ENCODE peak calls at places on chromosomes 6 and 20, in five cellular contexts. One of them, this sample, is unnamed. For H3K4me1 and H3K36me3, the result is how much of the 10 kb centered on the place peaks cover.

GRCh38 chr20:18001131-18001921 is 32.5 kb downstream of the MGME1 start:
- DNase-seq in stomach: peak
- DNase-seq in endothelial cell of umbilical vein: no peak
- DNase-seq in GM23338: no peak
- DNase-seq in heart left ventricle: peak
- DNase-seq in this sample: no peak

GRCh38 chr6:90502381-90502780 is 84.5 kb downstream of the MAP3K7 start:
- DNase-seq in endothelial cell of umbilical vein: no peak
- DNase-seq in heart left ventricle: no peak
- DNase-seq in stomach: no peak
- DNase-seq in GM23338: no peak
- DNase-seq in this sample: no peak

GRCh38 chr6:130382872-130383490 is 17.2 kb downstream of the TMEM200A start:
- DNase-seq in GM23338: no peak
- DNase-seq in stomach: no peak
- DNase-seq in heart left ventricle: no peak
- DNase-seq in endothelial cell of umbilical vein: no peak
- DNase-seq in this sample: no peak

GRCh38 chr6:71334768-71335167 is 46.2 kb downstream of the OGFRL1 start:
- DNase-seq in stomach: no peak
- DNase-seq in GM23338: no peak
- DNase-seq in heart left ventricle: no peak
- DNase-seq in endothelial cell of umbilical vein: no peak
- DNase-seq in this sample: no peak

GRCh38 chr6:26205161-26205624 is 118.0 kb downstream of the HFE start:
- DNase-seq in stomach: peak
- DNase-seq in endothelial cell of umbilical vein: peak
- DNase-seq in GM23338: peak
- DNase-seq in heart left ventricle: peak
- DNase-seq in this sample: peak

GRCh38 chr20:58829531-58829941 is 21.2 kb downstream of the GNAS-AS1 start:
- DNase-seq in GM23338: no peak
- DNase-seq in heart left ventricle: peak
- DNase-seq in endothelial cell of umbilical vein: no peak
- DNase-seq in stomach: no peak
- DNase-seq in this sample: no peak

GRCh38 chr20:34403063-34403827 is 40.2 kb downstream of the ITCH start:
- DNase-seq in heart left ventricle: no peak
- DNase-seq in stomach: no peak
- DNase-seq in endothelial cell of umbilical vein: no peak
- DNase-seq in GM23338: no peak
- DNase-seq in this sample: no peak

GRCh38 chr20:57435498-57436222 is 44.5 kb downstream of the RBM38 start:
- DNase-seq in stomach: peak
- DNase-seq in GM23338: peak
- DNase-seq in heart left ventricle: peak
- DNase-seq in endothelial cell of umbilical vein: no peak
- DNase-seq in this sample: peak

GRCh38 chr6:39189915-39190544 is 39.2 kb downstream of the KCNK5 start:
- DNase-seq in endothelial cell of umbilical vein: no peak
- DNase-seq in GM23338: peak
- DNase-seq in heart left ventricle: no peak
- DNase-seq in stomach: peak
- DNase-seq in this sample: peak

DNA sequence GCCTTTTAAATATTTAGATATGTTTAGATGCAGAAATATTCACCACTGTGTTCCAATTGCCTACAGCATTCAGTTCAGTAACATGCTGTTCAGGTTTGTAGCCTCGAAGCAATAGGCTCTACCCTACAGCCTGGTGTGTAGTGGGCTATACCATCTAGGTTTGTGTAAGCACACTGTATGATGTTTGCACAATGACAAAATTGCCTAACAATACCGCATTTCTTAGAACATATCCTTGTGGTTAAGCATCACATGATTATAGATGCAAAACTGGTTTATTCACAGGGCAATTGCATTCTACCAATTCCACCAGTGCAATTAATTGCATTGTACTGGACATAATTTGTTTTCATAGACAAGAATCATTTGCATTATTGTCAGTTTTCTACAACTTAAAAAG is 7.9 kb upstream of the SLC22A16 start:
- DNase-seq in stomach: no peak
- DNase-seq in heart left ventricle: no peak
- DNase-seq in endothelial cell of umbilical vein: no peak
- DNase-seq in GM23338: no peak
- DNase-seq in this sample: no peak
- H3K4me1 ChIP-seq in stomach: under half
- H3K4me1 ChIP-seq in heart left ventricle: under half
- H3K4me1 ChIP-seq in endothelial cell of umbilical vein: under half
- H3K4me1 ChIP-seq in GM23338: under half
- H3K4me1 ChIP-seq in this sample: under half

DNA sequence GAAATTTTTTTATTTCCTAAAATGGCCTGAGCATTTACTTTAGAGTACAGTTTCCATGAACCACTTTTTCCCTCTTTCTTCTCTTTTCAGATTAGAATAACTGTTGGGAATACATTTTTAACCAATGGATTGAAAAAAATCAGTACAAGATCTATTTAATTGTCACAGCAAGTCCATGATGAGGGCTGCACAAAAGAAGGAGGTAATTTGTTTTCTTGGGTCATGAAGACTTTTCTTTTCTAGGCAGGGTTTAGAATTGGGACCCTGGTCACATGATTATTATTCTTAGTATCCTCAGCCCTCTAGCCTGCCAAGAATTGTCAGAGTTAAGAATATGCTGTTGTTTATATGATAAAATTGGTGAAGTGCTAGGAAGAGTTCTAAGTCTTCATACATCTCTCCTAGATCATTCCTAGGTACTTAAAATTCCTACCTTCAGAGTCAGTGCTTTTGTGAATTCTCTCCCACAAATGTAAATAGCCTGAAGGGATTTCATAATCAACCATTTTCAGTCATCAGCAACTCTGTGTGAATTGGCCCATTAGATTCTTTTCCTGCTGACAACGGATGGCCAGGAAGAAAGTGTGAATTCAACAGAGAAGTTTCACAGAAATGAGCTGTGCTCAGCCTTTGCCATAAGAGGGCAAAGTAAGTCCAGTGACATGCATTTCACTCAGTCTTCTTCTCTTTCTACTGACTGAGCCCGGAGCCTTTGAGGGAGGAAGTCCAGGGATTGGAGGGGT is 32.4 kb upstream of the TPBG start:
- DNase-seq in stomach: no peak
- DNase-seq in endothelial cell of umbilical vein: no peak
- DNase-seq in GM23338: peak
- DNase-seq in heart left ventricle: no peak
- DNase-seq in this sample: no peak
- TF ChIP-seq CTCF in stomach: no peak
- TF ChIP-seq CTCF in endothelial cell of umbilical vein: no peak
- TF ChIP-seq CTCF in GM23338: peak
- TF ChIP-seq CTCF in heart left ventricle: no peak
- TF ChIP-seq CTCF in this sample: no peak

DNA sequence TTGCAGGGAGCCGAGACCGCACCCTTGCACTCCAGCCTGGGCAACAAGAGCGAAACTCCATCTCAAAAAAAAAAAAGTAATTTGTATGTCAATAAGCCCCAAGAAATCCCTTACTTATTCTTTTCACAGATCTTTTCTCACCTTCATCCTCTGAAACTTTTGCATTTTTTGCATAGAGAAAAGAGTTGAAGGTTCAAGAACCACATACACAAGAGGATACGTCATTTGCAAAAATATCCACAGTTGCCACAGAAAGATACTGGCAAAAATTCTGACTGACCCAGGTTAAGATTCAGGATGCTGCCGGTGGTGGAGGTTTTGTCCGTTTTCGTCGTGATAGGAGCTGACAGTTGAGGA is 94.5 kb downstream of the ZMYND8 start:
- DNase-seq in heart left ventricle: no peak
- DNase-seq in endothelial cell of umbilical vein: no peak
- DNase-seq in stomach: no peak
- DNase-seq in GM23338: no peak
- DNase-seq in this sample: no peak
- H3K36me3 ChIP-seq in heart left ventricle: under half
- H3K36me3 ChIP-seq in endothelial cell of umbilical vein: under half
- H3K36me3 ChIP-seq in stomach: half or more
- H3K36me3 ChIP-seq in GM23338: under half
- H3K36me3 ChIP-seq in this sample: under half

DNA sequence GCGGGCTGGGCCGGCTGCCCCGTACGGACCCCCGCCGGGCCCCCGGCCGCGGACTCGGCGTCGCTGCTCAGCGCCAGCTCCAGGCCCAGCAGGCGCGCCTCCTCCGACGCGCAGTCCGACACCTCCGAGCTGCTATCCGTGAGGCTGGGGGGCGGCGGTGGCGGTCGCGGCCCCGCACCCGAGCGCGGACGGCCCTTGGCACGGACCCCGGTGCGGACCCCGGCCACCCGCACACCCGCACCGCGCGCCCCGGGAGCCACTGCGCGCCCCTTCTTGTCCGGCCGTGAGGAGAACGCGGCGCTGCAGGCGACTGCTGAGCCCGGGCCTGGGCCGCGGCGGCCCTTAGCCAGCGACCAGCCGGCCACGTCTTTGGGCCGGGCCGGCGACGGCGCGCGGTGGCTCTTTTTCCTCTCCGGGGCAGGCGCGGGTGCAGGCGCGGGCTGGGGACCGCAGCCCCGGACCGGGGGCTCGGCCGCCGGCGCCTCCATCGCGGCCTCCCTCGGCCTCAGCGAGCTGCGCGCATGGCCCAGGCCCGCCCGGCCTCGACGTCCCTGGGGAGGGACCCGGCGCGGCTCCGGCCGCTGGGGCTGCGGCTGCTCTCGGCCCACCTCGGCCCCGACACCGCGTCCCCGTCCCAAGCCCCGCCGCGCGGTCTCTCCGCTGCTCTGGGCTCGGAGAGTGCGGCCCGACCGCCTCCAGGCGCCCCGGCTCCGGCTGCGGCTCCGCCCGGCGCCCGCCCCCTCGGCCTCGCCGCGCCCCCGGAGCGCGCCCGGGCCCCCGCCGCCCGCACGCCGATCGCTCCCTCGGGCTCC is 12.9 kb upstream of the TLDC2 start:
- DNase-seq in GM23338: peak
- DNase-seq in stomach: no peak
- DNase-seq in heart left ventricle: no peak
- DNase-seq in endothelial cell of umbilical vein: peak
- DNase-seq in this sample: no peak
- H3K4me1 ChIP-seq in GM23338: under half
- H3K4me1 ChIP-seq in stomach: half or more
- H3K4me1 ChIP-seq in heart left ventricle: under half
- H3K4me1 ChIP-seq in endothelial cell of umbilical vein: under half
- H3K4me1 ChIP-seq in this sample: under half

GRCh38 chr6:168290095-168290494 is 29.5 kb downstream of the DACT2 start:
- DNase-seq in heart left ventricle: no peak
- DNase-seq in GM23338: no peak
- DNase-seq in stomach: no peak
- DNase-seq in endothelial cell of umbilical vein: no peak
- DNase-seq in this sample: no peak

GRCh38 chr6:168291450-168291849 is 28.1 kb downstream of the DACT2 start:
- DNase-seq in stomach: no peak
- DNase-seq in GM23338: no peak
- DNase-seq in endothelial cell of umbilical vein: no peak
- DNase-seq in heart left ventricle: no peak
- DNase-seq in this sample: no peak

GRCh38 chr6:168294901-168295300 is 24.7 kb downstream of the DACT2 start:
- DNase-seq in stomach: no peak
- DNase-seq in endothelial cell of umbilical vein: no peak
- DNase-seq in heart left ventricle: no peak
- DNase-seq in GM23338: no peak
- DNase-seq in this sample: no peak

GRCh38 chr6:168293641-168294530 is 25.7 kb downstream of the DACT2 start:
- DNase-seq in heart left ventricle: no peak
- DNase-seq in endothelial cell of umbilical vein: no peak
- DNase-seq in stomach: no peak
- DNase-seq in GM23338: no peak
- DNase-seq in this sample: no peak

DNA sequence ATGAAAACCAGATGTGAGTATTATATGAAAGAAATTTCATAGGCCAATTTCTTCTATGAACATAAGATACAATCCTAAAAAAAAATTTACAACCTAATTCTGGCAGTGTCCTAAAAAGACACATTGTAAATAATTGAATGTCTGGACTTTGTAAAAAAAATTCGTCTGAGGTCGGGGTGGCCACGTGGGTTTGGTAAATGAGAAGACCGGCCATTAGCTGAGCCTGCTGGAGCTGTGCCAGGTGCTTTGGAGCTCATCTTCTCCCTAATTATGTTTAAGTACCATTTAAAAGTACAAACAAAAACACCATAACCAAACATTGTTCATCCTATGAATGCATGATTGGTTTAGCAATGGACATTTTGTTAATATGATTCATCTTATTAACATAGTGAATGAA is 26.7 kb downstream of the DACT2 start:
- DNase-seq in endothelial cell of umbilical vein: no peak
- DNase-seq in GM23338: no peak
- DNase-seq in heart left ventricle: no peak
- DNase-seq in stomach: no peak
- DNase-seq in this sample: no peak
- TF ChIP-seq CTCF in endothelial cell of umbilical vein: no peak
- TF ChIP-seq CTCF in GM23338: no peak
- TF ChIP-seq CTCF in heart left ventricle: no peak
- TF ChIP-seq CTCF in stomach: no peak
- TF ChIP-seq CTCF in this sample: no peak

GRCh38 chr6:7897461-7898192 is 13.0 kb downstream of the TXNDC5 start:
- DNase-seq in heart left ventricle: no peak
- DNase-seq in GM23338: no peak
- DNase-seq in stomach: no peak
- DNase-seq in endothelial cell of umbilical vein: no peak
- DNase-seq in this sample: no peak
- H3K36me3 ChIP-seq in heart left ventricle: half or more
- H3K36me3 ChIP-seq in GM23338: under half
- H3K36me3 ChIP-seq in stomach: half or more
- H3K36me3 ChIP-seq in endothelial cell of umbilical vein: half or more
- H3K36me3 ChIP-seq in this sample: under half

DNA sequence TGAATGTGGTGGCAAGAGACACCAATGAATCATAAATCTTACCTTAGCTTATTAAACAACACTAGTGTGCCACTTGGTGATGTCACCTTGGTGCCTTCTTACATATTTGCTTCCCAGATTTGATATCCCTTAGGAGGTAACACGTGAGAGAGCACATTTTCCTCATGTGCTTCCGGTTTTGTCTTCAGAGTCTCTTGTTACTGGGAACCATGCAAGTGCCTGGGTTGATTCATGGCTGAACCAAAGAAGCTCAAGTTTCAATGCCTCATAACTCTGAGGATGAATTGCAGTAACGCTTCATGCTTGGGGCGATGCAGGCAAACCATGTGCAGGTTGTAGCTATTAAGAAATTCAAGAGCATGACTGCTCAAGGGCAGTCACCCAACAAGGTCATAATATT is 84.4 kb downstream of the DCDC2 start:
- DNase-seq in GM23338: no peak
- DNase-seq in stomach: no peak
- DNase-seq in heart left ventricle: no peak
- DNase-seq in endothelial cell of umbilical vein: no peak
- DNase-seq in this sample: no peak
- H3K4me1 ChIP-seq in GM23338: under half
- H3K4me1 ChIP-seq in stomach: under half
- H3K4me1 ChIP-seq in heart left ventricle: under half
- H3K4me1 ChIP-seq in endothelial cell of umbilical vein: under half
- H3K4me1 ChIP-seq in this sample: under half

This sample was measured in mucosa of descending colon.